ENCODE peak calls at places on chromosome 22, in four cellular contexts. One of them, this sample, is unnamed.

GRCh38 chr22:24727218-24727851 is 47.2 kb downstream of the PIWIL3 start:
- DNase-seq in aorta: no peak
- DNase-seq in neuronal stem cell: no peak
- DNase-seq in ureter: peak; percentile 62
- DNase-seq in this sample: peak; percentile 56

GRCh38 chr22:20205964-20206708 is 55.3 kb upstream of the CCDC188 start:
- DNase-seq in ureter: peak; percentile 86
- DNase-seq in neuronal stem cell: no peak
- DNase-seq in aorta: peak; percentile 87
- DNase-seq in this sample: peak; percentile 84

GRCh38 chr22:44031111-44031963 is 7.2 kb downstream of the PARVB start:
- DNase-seq in aorta: peak; percentile 48
- DNase-seq in neuronal stem cell: no peak
- DNase-seq in ureter: no peak
- DNase-seq in this sample: no peak

GRCh38 chr22:17213976-17214375 is 5.3 kb downstream of the ADA2 start:
- DNase-seq in neuronal stem cell: no peak
- DNase-seq in aorta: no peak
- DNase-seq in ureter: peak; percentile 56
- DNase-seq in this sample: peak; percentile 14

GRCh38 chr22:42343551-42344081 is 73.2 kb upstream of the TCF20 start:
- DNase-seq in ureter: no peak
- DNase-seq in neuronal stem cell: no peak
- DNase-seq in aorta: no peak
- DNase-seq in this sample: no peak

GRCh38 chr22:36366291-36366708 is 21.5 kb downstream of the MYH9 start:
- DNase-seq in ureter: no peak
- DNase-seq in aorta: no peak
- DNase-seq in neuronal stem cell: no peak
- DNase-seq in this sample: no peak

GRCh38 chr22:43832393-43833265 is 20.5 kb upstream of the EFCAB6 start:
- DNase-seq in aorta: peak; percentile 57
- DNase-seq in ureter: no peak
- DNase-seq in neuronal stem cell: no peak
- DNase-seq in this sample: no peak

GRCh38 chr22:48567213-48567975 is 1260.3 kb downstream of the BRD1 start:
- DNase-seq in neuronal stem cell: no peak
- DNase-seq in aorta: no peak
- DNase-seq in ureter: no peak
- DNase-seq in this sample: no peak

GRCh38 chr22:43211941-43212433 is 25.1 kb upstream of the TTLL12 start:
- DNase-seq in aorta: peak; percentile 61
- DNase-seq in ureter: no peak
- DNase-seq in neuronal stem cell: no peak
- DNase-seq in this sample: no peak

GRCh38 chr22:43423046-43423445 is 11.2 kb downstream of the MPPED1 start:
- DNase-seq in aorta: no peak
- DNase-seq in ureter: no peak
- DNase-seq in neuronal stem cell: no peak
- DNase-seq in this sample: no peak

GRCh38 chr22:37501610-37502341 is 15.6 kb upstream of the MFNG start:
- DNase-seq in neuronal stem cell: no peak
- DNase-seq in ureter: peak; percentile 72
- DNase-seq in aorta: no peak
- DNase-seq in this sample: no peak

GRCh38 chr22:23270798-23271596 is 90.7 kb downstream of the BCR start:
- DNase-seq in ureter: no peak
- DNase-seq in aorta: no peak
- DNase-seq in neuronal stem cell: no peak
- DNase-seq in this sample: no peak

This sample was measured in HAP-1.